ENCODE peak calls at places on chromosomes 6 and 20, in eight cellular contexts. I, E, H, C, V, S, D and L are unnamed samples.

GRCh38 chr20:49768204-49769124 is 44.2 kb upstream of the SLC9A8 start:
- DNase-seq in I (peak; percentile 93), E (peak; percentile 90), H (no peak), C (peak; percentile 38), V (peak; percentile 89), S (no peak), D (peak; percentile 21), L (no peak)

GRCh38 chr6:108947114-108947854 is 99.1 kb downstream of the ARMC2 start:
- DNase-seq in I (no peak), E (peak; percentile 49), H (no peak), C (peak; percentile 20), V (peak; percentile 70), S (peak; percentile 64), D (no peak), L (no peak)

GRCh38 chr6:106187424-106187982 is 101.4 kb downstream of the PRDM1 start:
- DNase-seq in I (no peak), E (no peak), H (no peak), C (no peak), V (peak; percentile 10), S (no peak), D (no peak), L (no peak)

GRCh38 chr6:3571836-3572235 is 115.0 kb upstream of the SLC22A23 start:
- DNase-seq in I (no peak), E (no peak), H (no peak), C (no peak), V (no peak), S (no peak), D (no peak), L (no peak)

GRCh38 chr6:41963371-41963770 is 21.8 kb upstream of the CCND3 start:
- DNase-seq in I (no peak), E (no peak), H (no peak), C (no peak), V (no peak), S (no peak), D (no peak), L (peak; percentile 19)

GRCh38 chr6:137390264-137390787 is 103.9 kb downstream of the OLIG3 start:
- DNase-seq in I (no peak), E (no peak), H (no peak), C (no peak), V (no peak), S (peak; percentile 44), D (no peak), L (no peak)

GRCh38 chr20:9800406-9800805 is 38.5 kb downstream of the PAK5 start:
- DNase-seq in I (no peak), E (no peak), H (no peak), C (no peak), V (no peak), S (no peak), D (no peak), L (no peak)

GRCh38 chr6:21003780-21004541 is 469.7 kb downstream of the CDKAL1 start:
- DNase-seq in I (no peak), E (no peak), H (no peak), C (peak; percentile 62), V (peak; percentile 82), S (peak; percentile 81), D (no peak), L (no peak)

GRCh38 chr20:58628491-58629212 is 22.4 kb upstream of the STX16 start:
- DNase-seq in I (no peak), E (no peak), H (no peak), C (no peak), V (no peak), S (no peak), D (no peak), L (no peak)

GRCh38 chr20:63060057-63060991 is 53.6 kb upstream of the BHLHE23 start:
- DNase-seq in I (no peak), E (peak; percentile 31), H (no peak), C (no peak), V (peak; percentile 64), S (peak; percentile 88), D (no peak), L (peak; percentile 35)

GRCh38 chr20:25318471-25319240 is 70.8 kb downstream of the PYGB start:
- DNase-seq in I (no peak), E (no peak), H (no peak), C (no peak), V (no peak), S (no peak), D (no peak), L (no peak)

GRCh38 chr6:112796712-112797111 is 449.6 kb downstream of the RFPL4B start:
- DNase-seq in I (no peak), E (no peak), H (no peak), C (no peak), V (peak; percentile 45), S (no peak), D (no peak), L (no peak)

GRCh38 chr6:124973780-124974179 is 11.5 kb downstream of the RNF217 start:
- DNase-seq in I (no peak), E (no peak), H (no peak), C (no peak), V (no peak), S (no peak), D (no peak), L (no peak)

GRCh38 chr20:47810686-47811347 is 25.5 kb upstream of the SULF2 start:
- DNase-seq in I (no peak), E (no peak), H (no peak), C (no peak), V (no peak), S (no peak), D (no peak), L (no peak)

GRCh38 chr6:63299667-63300066 is 20.1 kb downstream of the LGSN start:
- DNase-seq in I (no peak), E (no peak), H (no peak), C (no peak), V (no peak), S (no peak), D (no peak), L (no peak)

GRCh38 chr6:154432533-154433476 is 76.2 kb upstream of the IPCEF1 start:
- DNase-seq in I (no peak), E (no peak), H (no peak), C (no peak), V (peak; percentile 65), S (no peak), D (no peak), L (no peak)

GRCh38 chr6:110178626-110179405 is 654 bp downstream of the WASF1 start:
- DNase-seq in I (peak; percentile 66), E (peak; percentile 49), H (peak; percentile 75), C (no peak), V (peak; percentile 62), S (peak; percentile 39), D (peak; percentile 66), L (peak; percentile 61)

GRCh38 chr20:49668181-49668877 is 45.3 kb downstream of the B4GALT5 start:
- DNase-seq in I (no peak), E (no peak), H (peak; percentile 83), C (no peak), V (no peak), S (no peak), D (peak; percentile 38), L (peak; percentile 89)

GRCh38 chr6:135038335-135038734 is 16.3 kb downstream of the HBS1L start:
- DNase-seq in I (no peak), E (no peak), H (no peak), C (no peak), V (no peak), S (no peak), D (no peak), L (no peak)

GRCh38 chr20:25496968-25497401 is 88.3 kb downstream of the NINL start:
- DNase-seq in I (peak; percentile 28), E (peak; percentile 27), H (no peak), C (no peak), V (peak; percentile 49), S (no peak), D (no peak), L (no peak)

GRCh38 chr20:19335916-19336315 is 123.5 kb downstream of the SLC24A3 start:
- DNase-seq in I (no peak), E (no peak), H (no peak), C (no peak), V (no peak), S (no peak), D (no peak), L (no peak)

GRCh38 chr6:151493495-151494234 is at the start of gene CCDC170:
- DNase-seq in I (no peak), E (peak; percentile 52), H (no peak), C (no peak), V (peak; percentile 17), S (no peak), D (no peak), L (peak; percentile 47)

GRCh38 chr6:107641500-107641931 is 151.6 kb downstream of the SOBP start:
- DNase-seq in I (peak; percentile 63), E (no peak), H (no peak), C (no peak), V (no peak), S (peak; percentile 29), D (no peak), L (no peak)

GRCh38 chr6:147930743-147931142 is 411.9 kb upstream of the SASH1 start:
- DNase-seq in I (no peak), E (no peak), H (no peak), C (no peak), V (no peak), S (no peak), D (no peak), L (no peak)

GRCh38 chr6:165729307-165729936 is 66.4 kb upstream of the PDE10A start:
- DNase-seq in I (peak; percentile 68), E (peak; percentile 25), H (no peak), C (no peak), V (no peak), S (peak; percentile 3), D (no peak), L (peak; percentile 66)

GRCh38 chr20:35049776-35050352 is 42.7 kb downstream of the TRPC4AP start:
- DNase-seq in I (no peak), E (no peak), H (no peak), C (no peak), V (peak; percentile 42), S (no peak), D (no peak), L (no peak)

GRCh38 chr6:4957521-4958231 is 46.2 kb downstream of the RPP40 start:
- DNase-seq in I (peak; percentile 37), E (no peak), H (no peak), C (no peak), V (no peak), S (no peak), D (no peak), L (no peak)

GRCh38 chr6:128073389-128073788 is 172.5 kb upstream of the THEMIS start:
- DNase-seq in I (no peak), E (no peak), H (no peak), C (no peak), V (peak; percentile 5), S (no peak), D (no peak), L (no peak)

GRCh38 chr20:20204326-20204725 is 152.0 kb downstream of the CFAP61 start:
- DNase-seq in I (no peak), E (no peak), H (no peak), C (no peak), V (no peak), S (peak; percentile 55), D (no peak), L (no peak)

GRCh38 chr20:20102859-20103258 is 50.5 kb downstream of the CFAP61 start:
- DNase-seq in I (no peak), E (no peak), H (no peak), C (no peak), V (no peak), S (no peak), D (no peak), L (no peak)

GRCh38 chr6:19052219-19052618 is 665.1 kb downstream of the RNF144B start:
- DNase-seq in I (no peak), E (no peak), H (no peak), C (no peak), V (peak; percentile 76), S (no peak), D (no peak), L (no peak)

GRCh38 chr6:39362487-39362865 is 40.0 kb upstream of the KCNK16 start:
- DNase-seq in I (peak; percentile 15), E (peak; percentile 50), H (no peak), C (no peak), V (no peak), S (peak; percentile 58), D (no peak), L (no peak)

GRCh38 chr6:11710221-11710836 is 68.3 kb downstream of the ADTRP start:
- DNase-seq in I (no peak), E (no peak), H (no peak), C (no peak), V (no peak), S (no peak), D (peak; percentile 66), L (no peak)